ENCODE peak calls at places on chromosome 9, in five cellular contexts. One of them, this sample, is unnamed.

GRCh38 chr9:100377015-100377414 is 24.3 kb upstream of the TEX10 start:
- DNase-seq in K562: no peak
- DNase-seq in SK-N-SH: no peak
- DNase-seq in HepG2: no peak
- DNase-seq in GM12878: no peak
- DNase-seq in this sample: no peak

GRCh38 chr9:110257971-110258370 is 1.7 kb upstream of the TXN start:
- DNase-seq in HepG2: no peak
- DNase-seq in K562: peak
- DNase-seq in SK-N-SH: no peak
- DNase-seq in GM12878: no peak
- DNase-seq in this sample: no peak

GRCh38 chr9:70484232-70485130 is 70.0 kb upstream of the KLF9 start:
- DNase-seq in GM12878: no peak
- DNase-seq in K562: peak
- DNase-seq in SK-N-SH: peak
- DNase-seq in HepG2: peak
- DNase-seq in this sample: peak

GRCh38 chr9:91395553-91396470 is 27.8 kb downstream of the NFIL3 start:
- DNase-seq in K562: no peak
- DNase-seq in SK-N-SH: no peak
- DNase-seq in GM12878: peak
- DNase-seq in HepG2: no peak
- DNase-seq in this sample: no peak

GRCh38 chr9:106675780-106676179 is 187.2 kb upstream of the ZNF462 start:
- DNase-seq in GM12878: no peak
- DNase-seq in HepG2: no peak
- DNase-seq in SK-N-SH: no peak
- DNase-seq in K562: no peak
- DNase-seq in this sample: no peak

GRCh38 chr9:17802249-17802857 is 223.5 kb downstream of the SH3GL2 start:
- DNase-seq in HepG2: no peak
- DNase-seq in GM12878: no peak
- DNase-seq in SK-N-SH: peak
- DNase-seq in K562: no peak
- DNase-seq in this sample: no peak

GRCh38 chr9:75088646-75089368 is 493 bp downstream of the OSTF1 start:
- DNase-seq in HepG2: peak
- DNase-seq in SK-N-SH: peak
- DNase-seq in K562: peak
- DNase-seq in GM12878: peak
- DNase-seq in this sample: peak

GRCh38 chr9:132200706-132201105 is 38.8 kb downstream of the NTNG2 start:
- DNase-seq in SK-N-SH: no peak
- DNase-seq in K562: no peak
- DNase-seq in GM12878: no peak
- DNase-seq in HepG2: no peak
- DNase-seq in this sample: no peak

GRCh38 chr9:76912631-76913275 is 6.8 kb upstream of the PRUNE2 start:
- DNase-seq in GM12878: no peak
- DNase-seq in SK-N-SH: no peak
- DNase-seq in K562: peak
- DNase-seq in HepG2: no peak
- DNase-seq in this sample: no peak

GRCh38 chr9:117412841-117413240 is 2.0 kb downstream of the ASTN2 start:
- DNase-seq in SK-N-SH: peak
- DNase-seq in K562: no peak
- DNase-seq in GM12878: no peak
- DNase-seq in HepG2: no peak
- DNase-seq in this sample: no peak

GRCh38 chr9:32554107-32554506 is 1.7 kb upstream of the TOPORS start:
- DNase-seq in K562: peak
- DNase-seq in HepG2: no peak
- DNase-seq in GM12878: no peak
- DNase-seq in SK-N-SH: no peak
- DNase-seq in this sample: no peak

GRCh38 chr9:12702160-12702758 is 9.1 kb downstream of the TYRP1 start:
- DNase-seq in K562: peak
- DNase-seq in HepG2: peak
- DNase-seq in GM12878: no peak
- DNase-seq in SK-N-SH: peak
- DNase-seq in this sample: peak

GRCh38 chr9:95313010-95313498 is 4.5 kb downstream of the FANCC start:
- DNase-seq in K562: no peak
- DNase-seq in GM12878: no peak
- DNase-seq in SK-N-SH: peak
- DNase-seq in HepG2: peak
- DNase-seq in this sample: peak

GRCh38 chr9:36812556-36812955 is 221.5 kb downstream of the PAX5 start:
- DNase-seq in SK-N-SH: no peak
- DNase-seq in K562: no peak
- DNase-seq in GM12878: no peak
- DNase-seq in HepG2: no peak
- DNase-seq in this sample: no peak

GRCh38 chr9:95086564-95086955 is 230.9 kb downstream of the FANCC start:
- DNase-seq in SK-N-SH: no peak
- DNase-seq in GM12878: no peak
- DNase-seq in HepG2: no peak
- DNase-seq in K562: no peak
- DNase-seq in this sample: no peak

GRCh38 chr9:134922066-134922931 is 4.6 kb upstream of the FCN1 start:
- DNase-seq in GM12878: no peak
- DNase-seq in SK-N-SH: no peak
- DNase-seq in K562: no peak
- DNase-seq in HepG2: no peak
- DNase-seq in this sample: no peak

GRCh38 chr9:96859461-96860198 is 5.3 kb upstream of the ZNF782 start:
- DNase-seq in GM12878: no peak
- DNase-seq in K562: no peak
- DNase-seq in HepG2: no peak
- DNase-seq in SK-N-SH: peak
- DNase-seq in this sample: no peak

GRCh38 chr9:94872921-94873511 is 146.5 kb downstream of the AOPEP start:
- DNase-seq in K562: no peak
- DNase-seq in SK-N-SH: peak
- DNase-seq in GM12878: no peak
- DNase-seq in HepG2: no peak
- DNase-seq in this sample: no peak

GRCh38 chr9:116423149-116423548 is 264.0 kb upstream of the TRIM32 start:
- DNase-seq in HepG2: no peak
- DNase-seq in K562: no peak
- DNase-seq in SK-N-SH: no peak
- DNase-seq in GM12878: no peak
- DNase-seq in this sample: no peak

GRCh38 chr9:107721705-107722245 is 232.2 kb upstream of the KLF4 start:
- DNase-seq in HepG2: no peak
- DNase-seq in SK-N-SH: no peak
- DNase-seq in K562: no peak
- DNase-seq in GM12878: no peak
- DNase-seq in this sample: no peak

GRCh38 chr9:99076483-99077171 is 28.3 kb upstream of the TGFBR1 start:
- DNase-seq in HepG2: no peak
- DNase-seq in GM12878: no peak
- DNase-seq in K562: peak
- DNase-seq in SK-N-SH: no peak
- DNase-seq in this sample: no peak

GRCh38 chr9:95772320-95773060 is 103.0 kb upstream of the ERCC6L2 start:
- DNase-seq in GM12878: no peak
- DNase-seq in SK-N-SH: no peak
- DNase-seq in K562: no peak
- DNase-seq in HepG2: peak
- DNase-seq in this sample: peak

GRCh38 chr9:74379718-74380117 is 117.4 kb upstream of the RORB start:
- DNase-seq in GM12878: no peak
- DNase-seq in SK-N-SH: peak
- DNase-seq in K562: peak
- DNase-seq in HepG2: peak
- DNase-seq in this sample: peak

GRCh38 chr9:117709936-117710335 is 5.7 kb downstream of the TLR4 start:
- DNase-seq in K562: no peak
- DNase-seq in SK-N-SH: no peak
- DNase-seq in GM12878: no peak
- DNase-seq in HepG2: no peak
- DNase-seq in this sample: no peak

GRCh38 chr9:214488-215448 is at the start of gene DOCK8:
- DNase-seq in SK-N-SH: peak
- DNase-seq in GM12878: no peak
- DNase-seq in HepG2: peak
- DNase-seq in K562: peak
- DNase-seq in this sample: peak

GRCh38 chr9:89177401-89178161 is 1.0 kb downstream of the SHC3 start:
- DNase-seq in SK-N-SH: peak
- DNase-seq in GM12878: no peak
- DNase-seq in K562: no peak
- DNase-seq in HepG2: no peak
- DNase-seq in this sample: no peak

GRCh38 chr9:27433599-27434325 is 90.3 kb upstream of the IFNK start:
- DNase-seq in K562: no peak
- DNase-seq in GM12878: no peak
- DNase-seq in HepG2: no peak
- DNase-seq in SK-N-SH: no peak
- DNase-seq in this sample: no peak

GRCh38 chr9:5510991-5511390 is 660 bp downstream of the PDCD1LG2 start:
- DNase-seq in GM12878: no peak
- DNase-seq in HepG2: no peak
- DNase-seq in SK-N-SH: peak
- DNase-seq in K562: no peak
- DNase-seq in this sample: no peak

GRCh38 chr9:84463272-84463671 is 122.7 kb upstream of the SLC28A3 start:
- DNase-seq in HepG2: peak
- DNase-seq in GM12878: no peak
- DNase-seq in SK-N-SH: no peak
- DNase-seq in K562: no peak
- DNase-seq in this sample: no peak

DNA sequence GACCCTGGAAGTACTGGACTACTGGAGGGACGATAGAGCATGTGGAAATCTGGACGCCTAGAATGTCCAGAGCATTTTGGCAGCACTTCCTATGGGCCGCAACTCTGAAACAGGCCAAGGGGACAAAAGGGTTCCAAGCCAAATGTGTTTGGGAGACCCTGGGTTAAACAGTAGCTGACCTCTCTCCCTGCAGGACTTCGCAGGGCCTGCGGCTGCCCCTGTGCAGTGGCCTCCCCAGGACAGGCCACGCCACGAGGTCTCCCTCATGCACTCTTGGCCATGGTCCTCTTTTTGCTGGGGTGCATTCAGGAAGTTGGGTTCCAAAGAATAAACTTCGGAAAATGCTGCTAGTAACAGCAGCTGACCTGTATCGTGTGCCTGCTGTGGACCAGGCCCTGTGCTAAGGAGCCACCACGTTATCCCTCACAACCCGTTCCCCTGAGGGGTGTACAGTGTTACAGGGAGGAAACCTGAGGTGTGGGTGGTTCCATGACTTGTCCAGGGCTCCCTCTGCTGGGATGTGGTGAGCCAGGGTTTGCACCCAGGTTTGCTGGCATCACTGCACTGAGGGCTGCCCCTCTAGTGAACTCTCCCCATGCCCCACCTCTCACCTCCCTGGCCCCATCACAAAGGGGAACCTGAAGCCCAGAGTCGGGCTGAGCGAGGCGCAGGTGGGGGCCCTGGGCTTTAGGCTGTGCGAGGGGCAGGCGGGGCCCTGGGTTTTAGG is 79.4 kb downstream of the AMBP start:
- DNase-seq in SK-N-SH: peak
- DNase-seq in K562: no peak
- DNase-seq in GM12878: no peak
- DNase-seq in HepG2: no peak
- DNase-seq in this sample: no peak
- TF ChIP-seq FOXM1 in SK-N-SH: no peak
- TF ChIP-seq FOXM1 in K562: no peak
- TF ChIP-seq FOXM1 in GM12878: no peak
- TF ChIP-seq FOXM1 in HepG2: no peak
- TF ChIP-seq FOXM1 in this sample: no peak

GRCh38 chr9:112144807-112145206 is 30.3 kb downstream of the SUSD1 start:
- DNase-seq in HepG2: no peak
- DNase-seq in SK-N-SH: no peak
- DNase-seq in K562: no peak
- DNase-seq in GM12878: no peak
- DNase-seq in this sample: no peak

GRCh38 chr9:112145886-112146285 is 29.2 kb downstream of the SUSD1 start:
- DNase-seq in K562: no peak
- DNase-seq in GM12878: no peak
- DNase-seq in HepG2: no peak
- DNase-seq in SK-N-SH: no peak
- DNase-seq in this sample: no peak

DNA sequence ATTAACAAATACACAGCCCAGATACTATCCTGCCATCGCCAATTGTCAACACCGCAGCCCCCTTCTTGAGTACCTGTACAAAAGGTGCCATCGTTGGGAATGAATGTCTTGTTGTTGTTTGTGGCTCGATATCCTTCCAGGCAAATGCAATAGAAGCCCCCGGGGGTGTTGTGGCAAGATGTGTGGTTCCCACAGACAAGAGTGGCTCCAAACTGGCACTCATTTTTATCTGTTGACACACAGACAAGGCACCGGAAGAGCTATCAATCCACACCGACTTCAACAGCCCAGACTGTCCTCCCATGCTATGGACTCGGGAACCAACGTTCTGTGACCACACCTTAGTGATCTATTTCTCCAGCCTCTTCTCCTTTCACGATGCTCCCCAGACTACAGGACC is 25.9 kb downstream of the SUSD1 start:
- DNase-seq in HepG2: no peak
- DNase-seq in K562: no peak
- DNase-seq in GM12878: no peak
- DNase-seq in SK-N-SH: no peak
- DNase-seq in this sample: no peak
- TF ChIP-seq FOXM1 in HepG2: no peak
- TF ChIP-seq FOXM1 in K562: no peak
- TF ChIP-seq FOXM1 in GM12878: no peak
- TF ChIP-seq FOXM1 in SK-N-SH: no peak
- TF ChIP-seq FOXM1 in this sample: no peak

DNA sequence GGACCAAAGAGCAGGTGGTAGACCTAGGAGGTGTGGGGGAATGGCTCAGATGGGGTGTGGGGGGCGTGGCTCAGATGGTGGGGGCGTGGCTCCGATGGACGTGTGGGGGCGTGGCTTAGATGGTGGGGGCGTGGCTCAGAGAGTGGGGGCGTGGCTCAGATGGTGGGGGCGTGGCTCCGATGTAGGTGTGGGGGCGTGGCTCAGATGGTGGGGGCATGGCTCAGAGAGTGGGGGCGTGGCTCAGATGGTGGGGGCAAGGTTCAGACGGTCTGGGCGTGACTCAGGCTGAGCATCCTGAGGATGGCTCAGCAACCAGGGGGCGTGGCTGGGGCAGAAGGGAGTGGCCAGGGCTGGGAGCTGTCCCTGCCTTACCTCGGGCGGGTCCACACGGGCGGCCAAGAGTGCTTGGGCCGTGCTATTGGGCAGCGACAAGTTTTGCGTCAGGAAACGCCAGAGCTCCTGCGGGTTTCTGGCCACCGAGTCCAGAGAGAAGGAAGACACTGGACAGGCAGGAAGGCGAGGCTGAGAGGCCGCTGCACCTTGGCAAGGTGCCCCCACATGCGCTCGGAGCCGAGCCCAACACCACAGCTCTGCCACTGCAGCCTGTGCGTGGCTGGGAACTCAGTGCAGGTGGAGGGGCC is 5.9 kb downstream of the ABCA2 start:
- DNase-seq in SK-N-SH: peak
- DNase-seq in K562: peak
- DNase-seq in HepG2: peak
- DNase-seq in GM12878: no peak
- DNase-seq in this sample: peak
- TF ChIP-seq FOXM1 in SK-N-SH: no peak
- TF ChIP-seq FOXM1 in K562: no peak
- TF ChIP-seq FOXM1 in HepG2: no peak
- TF ChIP-seq FOXM1 in GM12878: no peak
- TF ChIP-seq FOXM1 in this sample: no peak

GRCh38 chr9:131049829-131050715 is 41.1 kb downstream of the LAMC3 start:
- DNase-seq in GM12878: no peak
- DNase-seq in K562: no peak
- DNase-seq in HepG2: no peak
- DNase-seq in SK-N-SH: no peak
- DNase-seq in this sample: no peak
- TF ChIP-seq FOXM1 in GM12878: no peak
- TF ChIP-seq FOXM1 in K562: no peak
- TF ChIP-seq FOXM1 in HepG2: no peak
- TF ChIP-seq FOXM1 in SK-N-SH: no peak
- TF ChIP-seq FOXM1 in this sample: no peak